ENCODE peak calls at places on chromosomes 13 and 19, in six cellular contexts. W is psoas muscle, F is heart right ventricle, B is HFFc6, E is heart left ventricle, H is fibroblast of villous mesenchyme. O is an unnamed sample.

GRCh38 chr13:38398810-38399493 is 49.3 kb downstream of the UFM1 start:
- DNase-seq in W (no peak), F (no peak), B (peak; percentile 76), E (no peak), H (peak; percentile 91), O (no peak)

GRCh38 chr13:22848539-22849052 is 332.2 kb upstream of the SGCG start:
- DNase-seq in W (no peak), F (no peak), B (no peak), E (no peak), H (peak; percentile 33), O (no peak)

GRCh38 chr13:36094478-36094877 is 36.7 kb downstream of the DCLK1 start:
- DNase-seq in W (no peak), F (no peak), B (no peak), E (no peak), H (no peak), O (no peak)

GRCh38 chr19:6216996-6217751 is 62.6 kb downstream of the MLLT1 start:
- DNase-seq in W (no peak), F (peak; percentile 41), B (no peak), E (peak; percentile 47), H (peak; percentile 42), O (no peak)

GRCh38 chr13:50441141-50441540 is 402.4 kb downstream of the DLEU7 start:
- DNase-seq in W (no peak), F (no peak), B (no peak), E (no peak), H (no peak), O (no peak)

GRCh38 chr19:55372316-55373081 is 2.2 kb upstream of the IL11 start:
- DNase-seq in W (no peak), F (no peak), B (peak; percentile 63), E (no peak), H (peak; percentile 43), O (no peak)

GRCh38 chr13:60759499-60759898 is 362.5 kb downstream of the TDRD3 start:
- DNase-seq in W (no peak), F (no peak), B (no peak), E (no peak), H (no peak), O (no peak)

GRCh38 chr13:49681837-49682236 is 9.4 kb downstream of the EBPL start:
- DNase-seq in W (no peak), F (no peak), B (peak; percentile 39), E (no peak), H (peak; percentile 72), O (no peak)

GRCh38 chr19:42467437-42467760 is 24.7 kb upstream of the CXCL17 start:
- DNase-seq in W (no peak), F (no peak), B (no peak), E (no peak), H (peak; percentile 64), O (no peak)

GRCh38 chr13:38785047-38785446 is 98.2 kb downstream of the FREM2 start:
- DNase-seq in W (no peak), F (no peak), B (no peak), E (no peak), H (no peak), O (no peak)

GRCh38 chr19:2446390-2446789 is 10.4 kb downstream of the LMNB2 start:
- DNase-seq in W (peak; percentile 88), F (no peak), B (no peak), E (no peak), H (no peak), O (peak; percentile 98)

GRCh38 chr13:112136095-112136494 is 69.1 kb downstream of the SOX1 start:
- DNase-seq in W (no peak), F (no peak), B (no peak), E (no peak), H (no peak), O (no peak)

GRCh38 chr13:45966715-45967114 is 85.8 kb downstream of the ZC3H13 start:
- DNase-seq in W (no peak), F (no peak), B (no peak), E (no peak), H (no peak), O (no peak)

GRCh38 chr13:20249913-20250312 is 17.8 kb upstream of the GJB6 start:
- DNase-seq in W (no peak), F (no peak), B (no peak), E (no peak), H (no peak), O (no peak)

GRCh38 chr19:4456843-4457653 is 546 bp downstream of the UBXN6 start:
- DNase-seq in W (peak; percentile 66), F (peak; percentile 51), B (peak; percentile 37), E (no peak), H (peak; percentile 84), O (peak; percentile 35)

GRCh38 chr19:4454952-4455738 is 2.4 kb downstream of the UBXN6 start:
- DNase-seq in W (peak; percentile 52), F (no peak), B (peak; percentile 52), E (no peak), H (peak; percentile 89), O (peak; percentile 59)

GRCh38 chr19:4455742-4456565 is 1.6 kb downstream of the UBXN6 start:
- DNase-seq in W (peak; percentile 74), F (peak; percentile 61), B (peak; percentile 81), E (peak; percentile 83), H (peak; percentile 85), O (peak; percentile 90)

GRCh38 chr19:4456566-4456842 is 1.1 kb downstream of the UBXN6 start:
- DNase-seq in W (peak; percentile 19), F (no peak), B (peak; percentile 47), E (no peak), H (peak; percentile 83), O (no peak)

GRCh38 chr19:4457654-4458406 is at the start of gene UBXN6:
- DNase-seq in W (peak; percentile 99), F (peak; percentile 97), B (peak; percentile 100), E (peak; percentile 100), H (peak; percentile 98), O (peak; percentile 96)
- TF ChIP-seq CTCF in W (peak; percentile 9), F (no peak), B (no peak), E (no peak), H (no peak), O (no peak)

DNA sequence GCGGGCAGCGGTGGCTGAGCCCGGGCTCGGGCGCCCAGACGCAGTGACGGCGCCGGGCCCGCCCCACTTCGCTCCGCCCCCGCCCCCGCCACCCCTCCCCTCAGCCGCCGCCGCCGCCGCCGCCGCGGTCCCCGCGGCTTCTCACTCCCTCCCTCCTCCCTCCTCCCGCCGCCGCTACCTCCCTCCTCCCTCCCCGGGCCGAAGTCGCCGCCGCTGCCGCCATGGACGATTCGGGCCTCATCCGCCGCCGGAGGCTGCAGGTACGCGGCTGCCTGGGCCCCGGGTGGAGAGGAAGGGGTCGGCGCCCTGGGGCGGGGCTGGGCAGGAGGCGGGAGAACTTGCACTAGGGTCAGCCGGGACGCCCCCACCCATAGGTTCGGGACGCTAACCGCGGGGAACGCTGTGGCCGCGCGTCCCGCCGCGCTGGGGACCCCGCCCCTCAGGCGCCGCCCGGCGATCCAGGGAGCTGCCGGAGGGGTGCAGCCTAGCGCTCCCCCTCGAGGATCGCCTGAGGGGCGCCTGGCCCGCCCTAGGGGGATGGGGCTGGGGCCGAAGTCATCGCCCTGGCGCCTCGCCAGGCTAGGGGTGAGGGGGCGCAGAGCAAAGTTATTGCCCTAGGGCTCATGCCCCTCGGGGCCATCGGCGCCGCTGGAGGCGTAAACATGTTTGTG is 497 bp downstream of the RTBDN start:
- DNase-seq in W (no peak), F (peak; percentile 22), B (no peak), E (no peak), H (no peak), O (no peak)
- TF ChIP-seq CTCF in W (no peak), F (no peak), B (no peak), E (no peak), H (no peak), O (no peak)

DNA sequence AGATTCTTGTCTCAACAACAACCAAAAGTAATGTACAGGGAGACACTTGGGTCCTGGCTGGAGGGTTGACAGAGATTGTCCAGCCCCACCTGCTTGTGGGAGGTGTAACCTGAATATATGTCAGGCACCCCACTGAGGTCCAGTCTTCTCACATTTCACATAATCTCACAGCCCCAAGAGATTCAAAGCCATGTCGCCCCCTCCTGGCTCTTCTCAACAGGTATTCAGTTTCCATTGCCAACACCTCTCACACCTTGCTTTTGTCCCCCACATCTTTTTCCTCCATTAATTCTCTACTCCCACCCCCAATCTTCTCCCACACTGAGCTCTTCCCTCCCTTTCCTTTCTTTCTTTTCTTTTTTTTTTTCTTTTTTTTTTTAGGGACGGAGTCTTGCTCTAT is 11.2 kb downstream of the UNC13A start:
- DNase-seq in W (no peak), F (no peak), B (no peak), E (no peak), H (no peak), O (no peak)
- TF ChIP-seq CTCF in W (no peak), F (no peak), B (peak; percentile 55), E (peak; percentile 22), H (no peak), O (no peak)

GRCh38 chr19:30882411-30883005 is 466.7 kb downstream of the TSHZ3 start:
- DNase-seq in W (no peak), F (no peak), B (no peak), E (no peak), H (no peak), O (no peak)
- TF ChIP-seq CTCF in W (no peak), F (peak; percentile 14), B (no peak), E (no peak), H (no peak), O (no peak)

O was measured in gastrocnemius medialis.